ENCODE peak calls at places on chromosomes 6 and 20, in six cellular contexts. One of them, this sample, is unnamed.
A peak's percentile ranks its signal among the peaks of the same experiment; 100 is the strongest.

GRCh38 chr20:31699801-31700728 is 22.6 kb downstream of the BCL2L1 start:
- DNase-seq in AG10803: no peak
- DNase-seq in cardiac muscle cell: no peak
- DNase-seq in HFF-Myc: no peak
- DNase-seq in lower leg skin: no peak
- DNase-seq in fibroblast of villous mesenchyme: no peak
- DNase-seq in this sample: no peak

GRCh38 chr6:89834884-89835792 is 5.5 kb downstream of the CASP8AP2 start:
- DNase-seq in cardiac muscle cell: no peak
- DNase-seq in fibroblast of villous mesenchyme: peak; percentile 69
- DNase-seq in AG10803: peak; percentile 70
- DNase-seq in lower leg skin: no peak
- DNase-seq in HFF-Myc: no peak
- DNase-seq in this sample: no peak

GRCh38 chr6:123888779-123889513 is 85.3 kb downstream of the NKAIN2 start:
- DNase-seq in fibroblast of villous mesenchyme: no peak
- DNase-seq in HFF-Myc: no peak
- DNase-seq in cardiac muscle cell: peak; percentile 81
- DNase-seq in lower leg skin: no peak
- DNase-seq in AG10803: no peak
- DNase-seq in this sample: no peak

GRCh38 chr6:127481628-127482027 is 22.4 kb upstream of the KIAA0408 start:
- DNase-seq in cardiac muscle cell: no peak
- DNase-seq in lower leg skin: no peak
- DNase-seq in AG10803: peak; percentile 30
- DNase-seq in fibroblast of villous mesenchyme: peak; percentile 55
- DNase-seq in HFF-Myc: no peak
- DNase-seq in this sample: peak; percentile 73

GRCh38 chr6:67606905-67607828 is 1027.9 kb upstream of the ADGRB3 start:
- DNase-seq in AG10803: no peak
- DNase-seq in lower leg skin: no peak
- DNase-seq in cardiac muscle cell: no peak
- DNase-seq in fibroblast of villous mesenchyme: no peak
- DNase-seq in HFF-Myc: no peak
- DNase-seq in this sample: peak; percentile 66

GRCh38 chr20:25011831-25012241 is 19.3 kb upstream of the APMAP start:
- DNase-seq in HFF-Myc: no peak
- DNase-seq in AG10803: no peak
- DNase-seq in fibroblast of villous mesenchyme: no peak
- DNase-seq in lower leg skin: no peak
- DNase-seq in cardiac muscle cell: no peak
- DNase-seq in this sample: no peak

GRCh38 chr6:34465551-34466241 is at the start of gene PACSIN1:
- DNase-seq in HFF-Myc: no peak
- DNase-seq in cardiac muscle cell: peak; percentile 83
- DNase-seq in AG10803: no peak
- DNase-seq in fibroblast of villous mesenchyme: no peak
- DNase-seq in lower leg skin: no peak
- DNase-seq in this sample: no peak

GRCh38 chr6:152669894-152670293 is 27.8 kb upstream of the MYCT1 start:
- DNase-seq in AG10803: peak; percentile 44
- DNase-seq in HFF-Myc: peak; percentile 2
- DNase-seq in lower leg skin: no peak
- DNase-seq in fibroblast of villous mesenchyme: peak; percentile 30
- DNase-seq in cardiac muscle cell: peak; percentile 26
- DNase-seq in this sample: peak; percentile 68

GRCh38 chr6:164097557-164098398 is 683.3 kb downstream of the QKI start:
- DNase-seq in HFF-Myc: no peak
- DNase-seq in cardiac muscle cell: peak; percentile 29
- DNase-seq in lower leg skin: no peak
- DNase-seq in fibroblast of villous mesenchyme: no peak
- DNase-seq in AG10803: peak; percentile 49
- DNase-seq in this sample: peak; percentile 79

GRCh38 chr6:14728396-14729024 is 517.4 kb upstream of the JARID2 start:
- DNase-seq in AG10803: peak; percentile 77
- DNase-seq in fibroblast of villous mesenchyme: peak; percentile 91
- DNase-seq in HFF-Myc: no peak
- DNase-seq in cardiac muscle cell: no peak
- DNase-seq in lower leg skin: peak; percentile 64
- DNase-seq in this sample: peak; percentile 77

GRCh38 chr6:98036344-98036743 is 753.3 kb upstream of the MMS22L start:
- DNase-seq in cardiac muscle cell: no peak
- DNase-seq in lower leg skin: no peak
- DNase-seq in HFF-Myc: no peak
- DNase-seq in fibroblast of villous mesenchyme: no peak
- DNase-seq in AG10803: no peak
- DNase-seq in this sample: no peak

GRCh38 chr6:72084992-72085569 is 198.7 kb downstream of the RIMS1 start:
- DNase-seq in HFF-Myc: no peak
- DNase-seq in lower leg skin: no peak
- DNase-seq in cardiac muscle cell: peak; percentile 24
- DNase-seq in AG10803: peak; percentile 34
- DNase-seq in fibroblast of villous mesenchyme: peak; percentile 26
- DNase-seq in this sample: peak; percentile 44

GRCh38 chr6:149867876-149868640 is 3.9 kb upstream of the LRP11 start:
- DNase-seq in lower leg skin: no peak
- DNase-seq in AG10803: peak; percentile 66
- DNase-seq in HFF-Myc: no peak
- DNase-seq in fibroblast of villous mesenchyme: no peak
- DNase-seq in cardiac muscle cell: no peak
- DNase-seq in this sample: peak; percentile 33

GRCh38 chr20:62737271-62737761 is 28.7 kb downstream of the NTSR1 start:
- DNase-seq in lower leg skin: no peak
- DNase-seq in AG10803: no peak
- DNase-seq in fibroblast of villous mesenchyme: no peak
- DNase-seq in HFF-Myc: no peak
- DNase-seq in cardiac muscle cell: no peak
- DNase-seq in this sample: no peak

GRCh38 chr6:11493979-11494378 is 43.6 kb upstream of the TMEM170B start:
- DNase-seq in HFF-Myc: no peak
- DNase-seq in fibroblast of villous mesenchyme: no peak
- DNase-seq in lower leg skin: no peak
- DNase-seq in AG10803: no peak
- DNase-seq in cardiac muscle cell: no peak
- DNase-seq in this sample: no peak

GRCh38 chr6:11712760-11713159 is 65.8 kb downstream of the ADTRP start:
- DNase-seq in HFF-Myc: no peak
- DNase-seq in lower leg skin: peak; percentile 39
- DNase-seq in AG10803: peak; percentile 76
- DNase-seq in cardiac muscle cell: no peak
- DNase-seq in fibroblast of villous mesenchyme: peak; percentile 76
- DNase-seq in this sample: peak; percentile 31

GRCh38 chr6:166471797-166472260 is 89.1 kb upstream of the MPC1 start:
- DNase-seq in AG10803: no peak
- DNase-seq in lower leg skin: no peak
- DNase-seq in fibroblast of villous mesenchyme: no peak
- DNase-seq in cardiac muscle cell: no peak
- DNase-seq in HFF-Myc: no peak
- DNase-seq in this sample: no peak

GRCh38 chr6:46144270-46144669 is 14.5 kb downstream of the ENPP4 start:
- DNase-seq in HFF-Myc: no peak
- DNase-seq in cardiac muscle cell: peak; percentile 11
- DNase-seq in fibroblast of villous mesenchyme: no peak
- DNase-seq in AG10803: no peak
- DNase-seq in lower leg skin: no peak
- DNase-seq in this sample: no peak

GRCh38 chr6:134636221-134636830 is 313.6 kb downstream of the ALDH8A1 start:
- DNase-seq in fibroblast of villous mesenchyme: no peak
- DNase-seq in cardiac muscle cell: no peak
- DNase-seq in lower leg skin: no peak
- DNase-seq in AG10803: no peak
- DNase-seq in HFF-Myc: no peak
- DNase-seq in this sample: no peak

GRCh38 chr6:1701668-1702353 is 92.1 kb downstream of the FOXC1 start:
- DNase-seq in fibroblast of villous mesenchyme: peak; percentile 58
- DNase-seq in cardiac muscle cell: peak; percentile 53
- DNase-seq in AG10803: peak; percentile 96
- DNase-seq in HFF-Myc: peak; percentile 42
- DNase-seq in lower leg skin: peak; percentile 49
- DNase-seq in this sample: peak; percentile 91

GRCh38 chr6:16472349-16473069 is 234.1 kb downstream of the GMPR start:
- DNase-seq in cardiac muscle cell: peak; percentile 58
- DNase-seq in AG10803: peak; percentile 42
- DNase-seq in HFF-Myc: no peak
- DNase-seq in fibroblast of villous mesenchyme: peak; percentile 89
- DNase-seq in lower leg skin: no peak
- DNase-seq in this sample: peak; percentile 74

GRCh38 chr6:143229402-143229801 is 168.7 kb downstream of the AIG1 start:
- DNase-seq in fibroblast of villous mesenchyme: no peak
- DNase-seq in cardiac muscle cell: no peak
- DNase-seq in lower leg skin: no peak
- DNase-seq in HFF-Myc: no peak
- DNase-seq in AG10803: no peak
- DNase-seq in this sample: no peak

GRCh38 chr6:20644667-20645370 is 110.6 kb downstream of the CDKAL1 start:
- DNase-seq in fibroblast of villous mesenchyme: no peak
- DNase-seq in HFF-Myc: no peak
- DNase-seq in AG10803: peak; percentile 44
- DNase-seq in cardiac muscle cell: no peak
- DNase-seq in lower leg skin: no peak
- DNase-seq in this sample: peak; percentile 49

GRCh38 chr6:81772741-81773140 is 20.3 kb upstream of the TENT5A start:
- DNase-seq in fibroblast of villous mesenchyme: peak; percentile 50
- DNase-seq in AG10803: peak; percentile 56
- DNase-seq in cardiac muscle cell: no peak
- DNase-seq in HFF-Myc: no peak
- DNase-seq in lower leg skin: no peak
- DNase-seq in this sample: no peak

GRCh38 chr6:155832596-155832995 is 377.0 kb upstream of the NOX3 start:
- DNase-seq in fibroblast of villous mesenchyme: peak; percentile 58
- DNase-seq in cardiac muscle cell: no peak
- DNase-seq in lower leg skin: no peak
- DNase-seq in HFF-Myc: peak; percentile 21
- DNase-seq in AG10803: peak; percentile 1
- DNase-seq in this sample: peak; percentile 85

GRCh38 chr6:51569594-51569993 is 517.8 kb downstream of the PKHD1 start:
- DNase-seq in HFF-Myc: no peak
- DNase-seq in cardiac muscle cell: no peak
- DNase-seq in fibroblast of villous mesenchyme: no peak
- DNase-seq in AG10803: no peak
- DNase-seq in lower leg skin: no peak
- DNase-seq in this sample: no peak

GRCh38 chr6:40807484-40807883 is 220.3 kb upstream of the LRFN2 start:
- DNase-seq in lower leg skin: no peak
- DNase-seq in fibroblast of villous mesenchyme: no peak
- DNase-seq in cardiac muscle cell: no peak
- DNase-seq in HFF-Myc: no peak
- DNase-seq in AG10803: peak; percentile 39
- DNase-seq in this sample: no peak

DNA sequence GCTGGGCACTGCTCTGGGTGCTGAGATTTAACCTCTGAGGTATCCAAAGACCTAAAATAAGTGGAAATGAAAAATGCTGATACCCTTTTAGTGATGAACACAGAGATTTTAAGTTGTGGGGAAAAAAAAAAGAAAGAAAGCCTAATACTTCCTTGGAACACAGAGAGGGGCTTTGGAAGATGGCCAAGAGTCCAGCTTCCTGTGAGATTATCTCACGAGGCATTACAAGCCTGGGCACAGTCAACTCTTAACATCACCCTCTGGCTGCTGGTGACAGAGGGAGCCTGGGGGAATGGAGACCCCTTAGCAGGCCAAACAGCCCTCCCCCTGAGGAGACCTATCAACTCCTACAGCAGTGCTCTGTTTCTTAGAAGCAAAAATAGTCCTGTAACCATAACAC is 19.7 kb downstream of the BTN2A1 start:
- DNase-seq in fibroblast of villous mesenchyme: no peak
- DNase-seq in AG10803: no peak
- DNase-seq in cardiac muscle cell: no peak
- DNase-seq in lower leg skin: no peak
- DNase-seq in HFF-Myc: no peak
- DNase-seq in this sample: no peak
- TF ChIP-seq CTCF in fibroblast of villous mesenchyme: no peak
- TF ChIP-seq CTCF in AG10803: no peak
- TF ChIP-seq CTCF in cardiac muscle cell: no peak
- TF ChIP-seq CTCF in lower leg skin: no peak
- TF ChIP-seq CTCF in HFF-Myc: no peak
- TF ChIP-seq CTCF in this sample: no peak

DNA sequence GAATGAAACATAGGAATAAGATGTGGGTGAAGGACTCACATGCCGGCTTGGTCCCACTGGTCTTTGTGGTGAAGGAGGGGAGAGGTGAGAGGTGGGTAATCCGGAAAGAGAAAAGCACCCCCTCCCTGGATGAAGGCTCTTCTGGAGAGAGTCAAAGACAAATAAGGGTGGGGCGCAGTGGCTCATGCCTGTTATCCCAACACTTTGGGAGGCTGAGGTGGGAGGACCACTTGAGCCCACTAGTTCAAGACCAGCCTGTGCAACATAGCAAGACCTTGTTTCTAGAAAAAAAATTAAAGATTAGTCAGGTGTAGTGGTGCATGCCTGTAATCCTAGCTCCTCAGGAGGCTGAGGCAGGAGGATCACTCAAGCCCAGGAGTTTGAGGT is 3.1 kb downstream of the LTB start:
- DNase-seq in HFF-Myc: no peak
- DNase-seq in AG10803: no peak
- DNase-seq in fibroblast of villous mesenchyme: no peak
- DNase-seq in lower leg skin: no peak
- DNase-seq in cardiac muscle cell: no peak
- DNase-seq in this sample: no peak
- H3K4me3 ChIP-seq in HFF-Myc: no peak overlapping the region
- H3K4me3 ChIP-seq in AG10803: no peak overlapping the region
- H3K4me3 ChIP-seq in fibroblast of villous mesenchyme: no peak overlapping the region
- H3K4me3 ChIP-seq in lower leg skin: no peak overlapping the region
- H3K4me3 ChIP-seq in cardiac muscle cell: no peak overlapping the region
- H3K4me3 ChIP-seq in this sample: no peak overlapping the region

DNA sequence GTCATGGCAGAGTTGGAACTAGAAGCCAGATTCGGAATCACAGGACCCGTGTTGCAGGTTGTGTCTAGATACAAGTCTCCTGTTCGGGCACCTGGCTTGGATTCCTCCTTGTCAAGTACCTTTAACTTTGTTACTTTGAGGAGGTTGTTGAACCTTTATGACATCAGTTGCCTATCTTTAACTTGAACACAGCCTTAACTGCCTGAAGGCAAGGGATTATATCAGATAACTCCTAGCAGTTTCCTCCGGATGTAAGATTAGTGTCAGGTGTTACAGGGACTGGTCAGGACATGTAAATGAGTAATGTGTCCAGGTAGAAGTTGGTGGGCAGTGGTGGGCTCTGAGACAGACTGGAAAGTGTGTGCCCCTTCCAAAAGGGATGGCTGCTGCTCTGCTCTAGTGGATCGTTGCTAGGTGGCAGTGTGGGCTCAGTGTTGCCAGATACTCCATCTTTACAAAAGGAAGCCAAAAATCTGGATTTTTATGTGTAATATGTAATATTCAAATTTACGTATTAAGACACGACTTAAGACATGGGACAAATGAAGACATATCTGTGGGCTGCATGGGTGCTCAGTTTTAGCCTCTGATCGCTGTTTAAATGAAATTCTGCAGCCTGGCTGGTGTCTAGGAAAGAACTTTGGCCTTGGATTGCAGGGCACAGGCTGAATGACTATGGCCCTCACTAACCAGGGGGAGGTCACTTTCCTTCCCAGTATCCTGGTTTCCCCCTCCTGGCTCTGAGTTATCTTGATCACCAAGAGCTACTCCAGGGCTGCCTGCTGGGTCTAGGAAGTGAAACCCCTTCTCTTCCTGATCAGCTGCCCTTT is 27.1 kb downstream of the CHMP4B start:
- DNase-seq in AG10803: no peak
- DNase-seq in lower leg skin: no peak
- DNase-seq in fibroblast of villous mesenchyme: no peak
- DNase-seq in cardiac muscle cell: no peak
- DNase-seq in HFF-Myc: no peak
- DNase-seq in this sample: no peak
- TF ChIP-seq CTCF in AG10803: no peak
- TF ChIP-seq CTCF in lower leg skin: no peak
- TF ChIP-seq CTCF in fibroblast of villous mesenchyme: no peak
- TF ChIP-seq CTCF in cardiac muscle cell: peak; percentile 4
- TF ChIP-seq CTCF in HFF-Myc: no peak
- TF ChIP-seq CTCF in this sample: peak; percentile 6

GRCh38 chr6:135922746-135923145 is 71.2 kb downstream of the PDE7B start:
- DNase-seq in fibroblast of villous mesenchyme: peak; percentile 89
- DNase-seq in AG10803: peak; percentile 91
- DNase-seq in cardiac muscle cell: no peak
- DNase-seq in lower leg skin: no peak
- DNase-seq in HFF-Myc: peak; percentile 72
- DNase-seq in this sample: peak; percentile 68
- H3K4me3 ChIP-seq in fibroblast of villous mesenchyme: no peak overlapping the region
- H3K4me3 ChIP-seq in AG10803: no peak overlapping the region
- H3K4me3 ChIP-seq in cardiac muscle cell: no peak overlapping the region
- H3K4me3 ChIP-seq in lower leg skin: no peak overlapping the region
- H3K4me3 ChIP-seq in HFF-Myc: no peak overlapping the region
- H3K4me3 ChIP-seq in this sample: no peak overlapping the region